ENCODE peak calls at places on chromosome X, in seven cellular contexts. Z is HFFc6, O is nephron progenitor cell, Q is brain microvascular endothelial cell, X is GM13976, J is neural progenitor cell, G is RWPE2. T is an unnamed sample.

GRCh38 chrX:129522184-129523059 is 868 bp downstream of the SMARCA1 start:
- DNase-seq in Z (peak; percentile 55), O (peak; percentile 79), Q (peak; percentile 45), X (peak; percentile 27), J (peak; percentile 80), G (peak; percentile 62), T (peak; percentile 72)

GRCh38 chrX:153874366-153875125 is 11.4 kb downstream of the L1CAM start:
- DNase-seq in Z (no peak), O (no peak), Q (no peak), X (no peak), J (no peak), G (no peak), T (no peak)

GRCh38 chrX:131729295-131729694 is 185.4 kb downstream of the OR13H1 start:
- DNase-seq in Z (no peak), O (no peak), Q (peak; percentile 77), X (peak; percentile 28), J (no peak), G (no peak), T (no peak)

GRCh38 chrX:63934791-63935190 is 149.8 kb upstream of the ARHGEF9 start:
- DNase-seq in Z (no peak), O (no peak), Q (no peak), X (no peak), J (peak; percentile 2), G (no peak), T (no peak)

GRCh38 chrX:115630204-115630603 is 69.2 kb downstream of the PLS3 start:
- DNase-seq in Z (no peak), O (no peak), Q (no peak), X (no peak), J (no peak), G (no peak), T (no peak)

GRCh38 chrX:129139837-129140679 is 383.2 kb downstream of the SMARCA1 start:
- DNase-seq in Z (no peak), O (no peak), Q (peak; percentile 1), X (no peak), J (no peak), G (no peak), T (no peak)

GRCh38 chrX:118350715-118351114 is 4.8 kb downstream of the WDR44 start:
- DNase-seq in Z (no peak), O (no peak), Q (no peak), X (no peak), J (no peak), G (no peak), T (no peak)

GRCh38 chrX:136339702-136340101 is 38.9 kb downstream of the ADGRG4 start:
- DNase-seq in Z (no peak), O (no peak), Q (no peak), X (no peak), J (no peak), G (no peak), T (no peak)

GRCh38 chrX:47181301-47181700 is 12.3 kb upstream of the UBA1 start:
- DNase-seq in Z (no peak), O (no peak), Q (no peak), X (no peak), J (no peak), G (no peak), T (no peak)

GRCh38 chrX:145821291-145821897 is 3.8 kb downstream of the SLITRK2 start:
- DNase-seq in Z (no peak), O (peak; percentile 72), Q (no peak), X (no peak), J (peak; percentile 74), G (no peak), T (peak; percentile 66)

DNA sequence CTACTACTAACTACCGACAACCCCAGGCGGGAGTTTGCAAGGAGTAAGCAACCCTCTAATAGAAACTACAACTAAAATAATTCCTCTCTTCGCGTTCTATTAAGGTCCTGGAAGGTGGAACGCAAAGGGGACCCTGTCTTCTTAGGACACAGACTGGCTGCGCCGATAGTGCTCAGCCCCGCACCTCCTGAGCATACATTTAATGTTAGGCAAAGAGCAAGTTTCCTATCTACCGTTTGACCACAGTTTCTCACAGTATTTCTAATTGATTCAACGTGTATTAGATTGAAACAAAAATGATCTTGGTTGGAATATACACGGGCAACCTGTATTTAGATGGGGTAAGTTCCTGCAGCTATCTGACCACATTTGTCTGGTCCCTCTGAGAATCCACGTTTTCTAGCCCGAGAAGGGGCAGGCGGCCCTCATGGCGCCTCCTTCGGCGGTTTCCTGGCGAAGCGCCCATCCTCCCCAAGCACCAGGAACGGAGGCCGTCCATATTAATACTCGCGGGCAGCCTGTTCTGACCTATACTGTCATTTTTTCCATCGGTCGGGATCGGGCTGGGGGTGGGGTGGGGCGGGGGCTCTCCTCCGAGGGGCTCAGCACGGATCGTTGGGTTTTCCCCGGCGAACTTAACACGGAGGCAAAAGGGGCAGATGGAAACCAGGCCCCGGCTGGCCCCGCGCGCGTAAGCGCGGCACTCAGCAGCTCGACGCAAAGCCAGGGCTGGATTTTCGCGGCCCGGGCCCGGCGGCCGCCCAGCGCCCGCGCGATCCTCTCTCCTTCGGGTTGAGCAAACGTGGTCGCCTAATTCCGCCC is 77.0 kb upstream of the BCOR start:
- DNase-seq in Z (peak; percentile 30), O (peak; percentile 62), Q (peak; percentile 48), X (no peak), J (peak; percentile 78), G (no peak), T (peak; percentile 74)
- TF ChIP-seq CTCF in Z (no peak), O (no peak), Q (no peak), X (no peak), J (peak; percentile 25), G (no peak), T (no peak)

DNA sequence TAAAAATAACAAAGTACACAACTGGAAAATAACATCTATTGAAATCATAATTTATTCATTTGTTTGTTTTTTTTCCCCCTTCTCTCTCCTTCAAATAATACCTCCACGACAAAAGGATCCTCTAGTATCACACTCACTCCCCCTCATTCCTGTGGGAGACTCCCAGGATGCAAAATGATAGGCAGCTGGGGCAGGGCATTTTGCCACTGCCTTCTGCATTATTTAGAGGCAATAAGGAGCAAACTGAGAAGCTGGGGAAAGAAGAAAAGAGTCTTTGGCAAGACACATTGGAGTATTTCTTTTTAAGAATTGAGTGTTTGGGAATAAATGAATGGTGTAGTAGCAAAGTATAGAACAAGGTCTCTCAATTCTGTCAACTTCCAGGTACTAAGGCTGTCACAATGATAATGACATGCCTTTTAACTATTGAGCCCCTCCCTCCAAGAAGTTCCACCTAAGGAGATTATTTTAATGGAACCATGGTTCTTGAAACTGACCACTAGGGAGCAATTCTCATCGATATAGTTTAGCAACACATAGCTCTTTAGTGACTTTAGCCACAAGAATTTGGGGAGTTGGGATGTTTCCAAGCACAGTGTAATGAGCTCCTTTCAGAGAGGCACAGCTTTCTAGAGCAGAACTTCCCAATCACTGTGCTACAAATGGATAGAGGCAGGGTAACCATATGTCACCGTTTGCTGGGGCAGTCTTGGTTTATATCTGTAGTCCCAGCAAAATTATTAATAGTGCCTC is 303.3 kb downstream of the FRMPD4 start:
- DNase-seq in Z (peak; percentile 85), O (no peak), Q (peak; percentile 64), X (no peak), J (no peak), G (no peak), T (no peak)
- TF ChIP-seq CTCF in Z (peak; percentile 58), O (no peak), Q (no peak), X (no peak), J (no peak), G (peak; percentile 10), T (no peak)

GRCh38 chrX:142089193-142089592 is 115.9 kb downstream of the MAGEC2 start:
- DNase-seq in Z (peak; percentile 40), O (no peak), Q (no peak), X (no peak), J (no peak), G (no peak), T (no peak)
- TF ChIP-seq CTCF in Z (peak; percentile 70), O (peak; percentile 12), Q (peak; percentile 32), X (no peak), J (peak; percentile 42), G (peak; percentile 53), T (peak; percentile 34)

GRCh38 chrX:45769919-45770582 is 569.4 kb upstream of the DIPK2B start:
- DNase-seq in Z (peak; percentile 94), O (peak; percentile 13), Q (peak; percentile 90), X (peak; percentile 65), J (peak; percentile 26), G (no peak), T (no peak)
- TF ChIP-seq CTCF in Z (no peak), O (no peak), Q (no peak), X (no peak), J (no peak), G (no peak), T (no peak)

GRCh38 chrX:51215266-51215665 is 117.4 kb upstream of the NUDT10 start:
- DNase-seq in Z (no peak), O (no peak), Q (no peak), X (no peak), J (peak; percentile 25), G (no peak), T (no peak)
- TF ChIP-seq CTCF in Z (no peak), O (no peak), Q (no peak), X (no peak), J (peak; percentile 44), G (no peak), T (no peak)

GRCh38 chrX:20265726-20266681 is 705 bp downstream of the RPS6KA3 start:
- DNase-seq in Z (peak; percentile 3), O (peak; percentile 30), Q (no peak), X (peak; percentile 33), J (peak; percentile 31), G (no peak), T (peak; percentile 30)

GRCh38 chrX:20265221-20265725 is 1.4 kb downstream of the RPS6KA3 start:
- DNase-seq in Z (peak; percentile 57), O (peak; percentile 51), Q (peak; percentile 87), X (peak; percentile 49), J (peak; percentile 75), G (peak; percentile 47), T (peak; percentile 25)

GRCh38 chrX:20263474-20263873 is 3.2 kb downstream of the RPS6KA3 start:
- DNase-seq in Z (peak; percentile 23), O (no peak), Q (peak; percentile 55), X (no peak), J (no peak), G (no peak), T (no peak)

DNA sequence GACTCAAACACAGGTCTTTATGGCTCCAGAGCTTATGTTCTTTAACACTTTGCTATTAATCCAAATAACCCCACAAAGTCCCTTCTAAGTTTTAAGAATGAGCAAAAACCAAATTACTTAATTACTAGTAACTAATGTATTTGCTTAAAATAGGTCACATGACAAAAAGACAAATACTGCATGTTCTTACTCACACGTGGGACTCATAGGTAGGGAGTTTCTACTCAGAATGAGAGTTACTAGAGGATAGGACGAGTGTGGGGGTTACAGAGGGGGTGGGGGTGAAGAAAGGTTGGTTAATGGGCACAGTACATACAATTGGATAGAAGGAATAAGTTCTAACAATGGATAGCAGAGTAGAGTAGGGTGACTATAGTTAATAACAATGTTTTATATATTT is 5.8 kb downstream of the RPS6KA3 start:
- DNase-seq in Z (no peak), O (no peak), Q (no peak), X (no peak), J (no peak), G (no peak), T (no peak)
- TF ChIP-seq CTCF in Z (no peak), O (no peak), Q (no peak), X (no peak), J (no peak), G (no peak), T (no peak)